ENCODE peak calls at places on chromosome 13, in four cellular contexts. R is RWPE2, X is PC-9, O is fibroblast of pulmonary artery. B is an unnamed sample.

GRCh38 chr13:34076319-34076718 is 258.4 kb downstream of the RFC3 start:
- DNase-seq in O (no peak), X (no peak), R (no peak), B (no peak)

GRCh38 chr13:50485979-50486935 is 357.2 kb downstream of the DLEU7 start:
- DNase-seq in O (peak), R (no peak), X (no peak), B (no peak)

GRCh38 chr13:78999494-78999893 is 340.5 kb upstream of the OBI1 start:
- DNase-seq in O (no peak), R (no peak), X (no peak), B (no peak)

GRCh38 chr13:85497652-85498051 is 301.6 kb downstream of the SLITRK6 start:
- DNase-seq in R (peak), X (peak), O (peak), B (no peak)

GRCh38 chr13:54029226-54029625 is 1000.6 kb downstream of the OLFM4 start:
- DNase-seq in X (no peak), O (no peak), R (no peak), B (no peak)

GRCh38 chr13:86974995-86975328 is 696.2 kb upstream of the SLITRK5 start:
- DNase-seq in O (no peak), X (no peak), R (no peak), B (no peak)

GRCh38 chr13:52744842-52745241 is 5.2 kb upstream of the CNMD start:
- DNase-seq in R (no peak), O (no peak), X (no peak), B (no peak)

GRCh38 chr13:22040810-22041364 is 370.0 kb downstream of the FGF9 start:
- DNase-seq in O (no peak), X (no peak), R (no peak), B (no peak)

GRCh38 chr13:68066879-68067513 is 836.9 kb upstream of the PCDH9 start:
- DNase-seq in O (no peak), R (no peak), X (no peak), B (no peak)

GRCh38 chr13:59532405-59532804 is 631.3 kb downstream of the DIAPH3 start:
- DNase-seq in O (no peak), X (no peak), R (no peak), B (no peak)

GRCh38 chr13:51230473-51231105 is 8.4 kb downstream of the FAM124A start:
- DNase-seq in X (no peak), R (no peak), O (peak), B (peak)

GRCh38 chr13:26998265-26998664 is 173.3 kb downstream of the USP12 start:
- DNase-seq in O (no peak), R (no peak), X (no peak), B (no peak)

GRCh38 chr13:26995159-26995558 is 176.5 kb downstream of the USP12 start:
- DNase-seq in O (no peak), R (no peak), X (no peak), B (no peak)

GRCh38 chr13:26993780-26994179 is 177.8 kb downstream of the USP12 start:
- DNase-seq in O (no peak), R (no peak), X (no peak), B (no peak)

GRCh38 chr13:26999499-26999898 is 172.1 kb downstream of the USP12 start:
- DNase-seq in R (no peak), X (no peak), O (no peak), B (no peak)

GRCh38 chr13:26996965-26997752 is 174.5 kb downstream of the USP12 start:
- DNase-seq in R (no peak), O (no peak), X (no peak), B (peak)
- H3K4me3 ChIP-seq in R (no peak), O (no peak), X (no peak), B (no peak)

GRCh38 chr13:37138169-37138568 is 32.7 kb upstream of the CSNK1A1L start:
- DNase-seq in O (peak), X (no peak), R (no peak), B (no peak)
- TF ChIP-seq CTCF in O (peak), X (no peak), R (peak), B (peak)

GRCh38 chr13:98173431-98173921 is 3.6 kb downstream of the RNF113B start:
- DNase-seq in R (no peak), O (peak), X (no peak), B (no peak)

GRCh38 chr13:98174995-98175394 is 2.1 kb downstream of the RNF113B start:
- DNase-seq in X (no peak), O (no peak), R (no peak), B (no peak)

GRCh38 chr13:98171806-98172569 is 5.1 kb downstream of the RNF113B start:
- DNase-seq in R (no peak), O (peak), X (peak), B (peak)

GRCh38 chr13:98174321-98174720 is 2.7 kb downstream of the RNF113B start:
- DNase-seq in X (no peak), R (no peak), O (no peak), B (no peak)

GRCh38 chr13:98172570-98173405 is 4.3 kb downstream of the RNF113B start:
- DNase-seq in R (no peak), O (peak), X (no peak), B (no peak)
- H3K4me3 ChIP-seq in R (no peak), O (no peak), X (no peak), B (peak)

GRCh38 chr13:77062097-77062496 is 35.1 kb upstream of the FBXL3 start:
- DNase-seq in X (no peak), R (no peak), O (peak), B (no peak)
- TF ChIP-seq CTCF in X (no peak), R (no peak), O (no peak), B (no peak)

GRCh38 chr13:41019027-41019487 is at the start of gene ELF1:
- DNase-seq in O (peak), R (no peak), X (peak), B (peak)
- H3K4me3 ChIP-seq in O (peak), R (peak), X (peak), B (peak)

DNA sequence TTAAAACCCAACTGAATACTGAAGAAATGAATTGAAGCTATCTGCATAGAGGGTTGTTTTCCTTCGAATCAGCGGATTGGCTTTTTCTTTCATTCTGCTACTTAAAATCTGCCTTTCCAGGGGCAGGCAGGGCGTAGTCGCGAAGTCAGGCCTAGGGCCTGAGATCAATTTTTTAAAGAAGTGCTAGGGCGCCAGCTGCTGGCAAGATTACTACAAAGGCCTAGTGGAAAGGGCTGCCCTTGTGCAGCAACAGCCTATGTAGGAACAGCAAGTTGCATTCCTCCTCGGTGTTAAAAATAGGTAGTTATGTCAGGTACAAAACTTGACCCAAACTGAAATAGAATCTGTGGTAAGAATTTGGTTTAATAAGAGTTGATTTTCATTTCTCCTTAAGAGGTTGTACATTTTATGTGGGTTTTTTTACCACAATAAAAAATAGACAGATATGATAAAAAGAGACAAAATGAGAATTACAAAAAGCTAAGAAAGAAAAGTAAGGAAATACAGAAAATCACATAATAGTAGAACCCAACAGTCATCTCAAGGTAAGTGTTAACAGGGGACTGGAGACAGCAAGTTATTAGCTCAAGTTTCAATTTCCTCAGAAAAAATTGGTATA is 9.5 kb upstream of the URAD start:
- DNase-seq in X (no peak), O (peak), R (no peak), B (peak)
- TF ChIP-seq CTCF in X (peak), O (peak), R (peak), B (peak)

GRCh38 chr13:39493966-39494365 is 109.0 kb downstream of the LHFPL6 start:
- DNase-seq in O (no peak), X (no peak), R (no peak), B (no peak)
- H3K4me3 ChIP-seq in O (no peak), X (no peak), R (no peak), B (no peak)

GRCh38 chr13:89383891-89384290 is 1712.7 kb downstream of the SLITRK5 start:
- DNase-seq in O (no peak), R (no peak), X (no peak), B (peak)

GRCh38 chr13:89380101-89380500 is 1708.9 kb downstream of the SLITRK5 start:
- DNase-seq in R (no peak), X (peak), O (no peak), B (no peak)

GRCh38 chr13:89382986-89383385 is 1711.8 kb downstream of the SLITRK5 start:
- DNase-seq in X (no peak), O (no peak), R (no peak), B (no peak)
- TF ChIP-seq CTCF in X (no peak), O (no peak), R (no peak), B (no peak)

DNA sequence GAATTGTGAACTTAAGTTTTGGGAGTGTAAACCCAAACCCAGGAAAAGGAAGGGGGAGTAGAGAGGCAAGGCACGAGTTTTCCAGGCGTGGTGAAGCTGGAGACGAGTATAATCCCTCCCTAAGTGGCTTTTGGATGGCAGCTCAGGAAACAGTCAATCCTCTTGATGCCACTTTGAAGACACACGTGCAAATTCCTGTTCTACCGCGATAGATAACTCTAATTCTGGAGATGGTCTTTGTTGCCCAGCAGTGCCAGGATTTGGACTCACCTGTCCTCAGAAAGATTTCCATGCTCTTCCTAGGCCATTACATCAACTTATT is 2.0 kb downstream of the HS6ST3 start:
- DNase-seq in R (no peak), O (no peak), X (no peak), B (no peak)
- H3K4me3 ChIP-seq in R (no peak), O (no peak), X (no peak), B (no peak)